ENCODE peak calls at places on chromosomes 2 and 18, in eight cellular contexts. One of them, this sample, is unnamed.

GRCh38 chr18:44943201-44943881 is 262.7 kb downstream of the SETBP1 start:
- DNase-seq in uterus: no peak
- DNase-seq in pancreas: no peak
- DNase-seq in coronary artery: no peak
- DNase-seq in mucosa of descending colon: no peak
- DNase-seq in adipocyte: peak
- DNase-seq in mesendoderm: peak
- DNase-seq in foreskin fibroblast: no peak
- DNase-seq in this sample: peak

GRCh38 chr2:161010503-161010902 is 149.7 kb upstream of the TANK start:
- DNase-seq in uterus: no peak
- DNase-seq in mesendoderm: peak
- DNase-seq in foreskin fibroblast: no peak
- DNase-seq in pancreas: no peak
- DNase-seq in coronary artery: no peak
- DNase-seq in adipocyte: no peak
- DNase-seq in mucosa of descending colon: no peak
- DNase-seq in this sample: no peak

GRCh38 chr18:79962835-79963657 is 1.4 kb upstream of the HSBP1L1 start:
- DNase-seq in pancreas: peak
- DNase-seq in mesendoderm: no peak
- DNase-seq in coronary artery: no peak
- DNase-seq in foreskin fibroblast: no peak
- DNase-seq in mucosa of descending colon: peak
- DNase-seq in uterus: no peak
- DNase-seq in adipocyte: no peak
- DNase-seq in this sample: no peak

GRCh38 chr2:26711457-26712155 is 19.1 kb downstream of the KCNK3 start:
- DNase-seq in pancreas: no peak
- DNase-seq in mucosa of descending colon: no peak
- DNase-seq in coronary artery: no peak
- DNase-seq in adipocyte: no peak
- DNase-seq in uterus: no peak
- DNase-seq in mesendoderm: no peak
- DNase-seq in foreskin fibroblast: no peak
- DNase-seq in this sample: no peak

GRCh38 chr18:51195602-51196115 is 1.8 kb downstream of the MEX3C start:
- DNase-seq in coronary artery: no peak
- DNase-seq in mucosa of descending colon: peak
- DNase-seq in uterus: no peak
- DNase-seq in foreskin fibroblast: no peak
- DNase-seq in adipocyte: peak
- DNase-seq in mesendoderm: peak
- DNase-seq in pancreas: peak
- DNase-seq in this sample: no peak

GRCh38 chr2:16537347-16537746 is 128.3 kb downstream of the CYRIA start:
- DNase-seq in mucosa of descending colon: no peak
- DNase-seq in coronary artery: no peak
- DNase-seq in uterus: no peak
- DNase-seq in mesendoderm: no peak
- DNase-seq in pancreas: no peak
- DNase-seq in adipocyte: no peak
- DNase-seq in foreskin fibroblast: no peak
- DNase-seq in this sample: no peak

GRCh38 chr2:96116424-96116878 is at the start of gene ADRA2B:
- DNase-seq in pancreas: peak
- DNase-seq in foreskin fibroblast: peak
- DNase-seq in adipocyte: peak
- DNase-seq in uterus: peak
- DNase-seq in coronary artery: no peak
- DNase-seq in mucosa of descending colon: peak
- DNase-seq in mesendoderm: peak
- DNase-seq in this sample: no peak

GRCh38 chr2:157785200-157785599 is 90.9 kb downstream of the ACVR1 start:
- DNase-seq in foreskin fibroblast: no peak
- DNase-seq in uterus: no peak
- DNase-seq in mesendoderm: no peak
- DNase-seq in mucosa of descending colon: peak
- DNase-seq in pancreas: peak
- DNase-seq in adipocyte: peak
- DNase-seq in coronary artery: no peak
- DNase-seq in this sample: no peak

GRCh38 chr2:171513719-171514160 is 8.5 kb upstream of the CYBRD1 start:
- DNase-seq in adipocyte: no peak
- DNase-seq in pancreas: no peak
- DNase-seq in foreskin fibroblast: no peak
- DNase-seq in coronary artery: no peak
- DNase-seq in uterus: no peak
- DNase-seq in mucosa of descending colon: no peak
- DNase-seq in mesendoderm: peak
- DNase-seq in this sample: no peak

GRCh38 chr18:51066273-51066672 is 36.3 kb downstream of the SMAD4 start:
- DNase-seq in uterus: no peak
- DNase-seq in pancreas: no peak
- DNase-seq in mesendoderm: no peak
- DNase-seq in mucosa of descending colon: no peak
- DNase-seq in foreskin fibroblast: no peak
- DNase-seq in adipocyte: peak
- DNase-seq in coronary artery: no peak
- DNase-seq in this sample: no peak

GRCh38 chr2:12612646-12613045 is 104.1 kb upstream of the TRIB2 start:
- DNase-seq in mesendoderm: no peak
- DNase-seq in mucosa of descending colon: no peak
- DNase-seq in uterus: no peak
- DNase-seq in coronary artery: no peak
- DNase-seq in pancreas: no peak
- DNase-seq in adipocyte: no peak
- DNase-seq in foreskin fibroblast: no peak
- DNase-seq in this sample: no peak

GRCh38 chr2:20675701-20676352 is 8.9 kb downstream of the GDF7 start:
- DNase-seq in coronary artery: no peak
- DNase-seq in mesendoderm: no peak
- DNase-seq in mucosa of descending colon: peak
- DNase-seq in uterus: no peak
- DNase-seq in pancreas: no peak
- DNase-seq in foreskin fibroblast: no peak
- DNase-seq in adipocyte: no peak
- DNase-seq in this sample: no peak

GRCh38 chr18:74488864-74489263 is 7.3 kb upstream of the CNDP2 start:
- DNase-seq in adipocyte: no peak
- DNase-seq in mesendoderm: no peak
- DNase-seq in uterus: no peak
- DNase-seq in coronary artery: no peak
- DNase-seq in pancreas: no peak
- DNase-seq in foreskin fibroblast: no peak
- DNase-seq in mucosa of descending colon: no peak
- DNase-seq in this sample: no peak

GRCh38 chr2:224532931-224533330 is 52.2 kb downstream of the CUL3 start:
- DNase-seq in uterus: no peak
- DNase-seq in mucosa of descending colon: no peak
- DNase-seq in foreskin fibroblast: no peak
- DNase-seq in pancreas: no peak
- DNase-seq in coronary artery: no peak
- DNase-seq in mesendoderm: no peak
- DNase-seq in adipocyte: no peak
- DNase-seq in this sample: no peak

GRCh38 chr2:215808996-215809395 is 204.4 kb downstream of the MREG start:
- DNase-seq in adipocyte: no peak
- DNase-seq in uterus: no peak
- DNase-seq in foreskin fibroblast: no peak
- DNase-seq in pancreas: no peak
- DNase-seq in mucosa of descending colon: no peak
- DNase-seq in coronary artery: no peak
- DNase-seq in mesendoderm: peak
- DNase-seq in this sample: no peak

GRCh38 chr2:72081450-72081849 is 66.2 kb downstream of the CYP26B1 start:
- DNase-seq in pancreas: no peak
- DNase-seq in uterus: no peak
- DNase-seq in mucosa of descending colon: no peak
- DNase-seq in foreskin fibroblast: peak
- DNase-seq in adipocyte: peak
- DNase-seq in mesendoderm: no peak
- DNase-seq in coronary artery: no peak
- DNase-seq in this sample: no peak

GRCh38 chr2:54724150-54724559 is 693 bp downstream of the EML6 start:
- DNase-seq in foreskin fibroblast: no peak
- DNase-seq in pancreas: no peak
- DNase-seq in adipocyte: peak
- DNase-seq in coronary artery: no peak
- DNase-seq in uterus: no peak
- DNase-seq in mesendoderm: no peak
- DNase-seq in mucosa of descending colon: no peak
- DNase-seq in this sample: no peak

GRCh38 chr2:180705551-180705950 is 274.9 kb upstream of the UBE2E3 start:
- DNase-seq in pancreas: no peak
- DNase-seq in mucosa of descending colon: no peak
- DNase-seq in mesendoderm: peak
- DNase-seq in coronary artery: no peak
- DNase-seq in foreskin fibroblast: peak
- DNase-seq in uterus: no peak
- DNase-seq in adipocyte: no peak
- DNase-seq in this sample: no peak

GRCh38 chr2:143284087-143284675 is 155.0 kb downstream of the ARHGAP15 start:
- DNase-seq in adipocyte: peak
- DNase-seq in pancreas: no peak
- DNase-seq in uterus: no peak
- DNase-seq in coronary artery: no peak
- DNase-seq in foreskin fibroblast: no peak
- DNase-seq in mucosa of descending colon: peak
- DNase-seq in mesendoderm: peak
- DNase-seq in this sample: no peak

GRCh38 chr18:65298422-65298821 is 452.4 kb upstream of the CDH7 start:
- DNase-seq in foreskin fibroblast: no peak
- DNase-seq in coronary artery: no peak
- DNase-seq in adipocyte: no peak
- DNase-seq in uterus: no peak
- DNase-seq in mesendoderm: peak
- DNase-seq in mucosa of descending colon: no peak
- DNase-seq in pancreas: no peak
- DNase-seq in this sample: no peak

GRCh38 chr2:20157606-20157970 is 67.3 kb downstream of the SDC1 start:
- DNase-seq in mesendoderm: no peak
- DNase-seq in foreskin fibroblast: peak
- DNase-seq in uterus: no peak
- DNase-seq in adipocyte: peak
- DNase-seq in pancreas: no peak
- DNase-seq in coronary artery: no peak
- DNase-seq in mucosa of descending colon: no peak
- DNase-seq in this sample: no peak

GRCh38 chr2:71742953-71743601 is 289.7 kb downstream of the DYSF start:
- DNase-seq in mesendoderm: peak
- DNase-seq in foreskin fibroblast: peak
- DNase-seq in mucosa of descending colon: peak
- DNase-seq in pancreas: peak
- DNase-seq in uterus: peak
- DNase-seq in adipocyte: peak
- DNase-seq in coronary artery: peak
- DNase-seq in this sample: peak

GRCh38 chr2:17800693-17801458 is 15.4 kb upstream of the MSGN1 start:
- DNase-seq in adipocyte: no peak
- DNase-seq in mesendoderm: no peak
- DNase-seq in coronary artery: no peak
- DNase-seq in foreskin fibroblast: no peak
- DNase-seq in pancreas: no peak
- DNase-seq in mucosa of descending colon: peak
- DNase-seq in uterus: no peak
- DNase-seq in this sample: no peak

DNA sequence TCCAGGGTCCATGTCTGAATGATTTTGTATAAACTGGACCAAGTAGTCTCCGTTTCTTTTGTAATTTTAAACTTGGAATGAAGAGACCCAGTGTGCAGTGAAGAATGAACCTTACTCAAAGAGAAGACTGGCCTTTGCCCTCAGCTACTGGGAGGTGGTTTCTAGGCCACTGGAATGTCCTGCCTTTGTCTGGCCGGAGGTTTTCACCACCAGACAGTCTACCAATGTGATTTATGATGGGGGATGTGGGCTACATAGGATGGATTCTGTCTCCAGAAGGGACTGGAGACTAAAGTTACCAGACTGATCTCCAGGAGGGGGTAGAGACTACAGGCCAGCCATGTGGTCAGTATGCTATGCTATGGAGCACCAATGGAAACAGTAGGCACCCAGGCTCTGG is 42.8 kb upstream of the RAB31 start:
- DNase-seq in uterus: no peak
- DNase-seq in adipocyte: no peak
- DNase-seq in mucosa of descending colon: no peak
- DNase-seq in mesendoderm: no peak
- DNase-seq in pancreas: no peak
- DNase-seq in coronary artery: no peak
- DNase-seq in foreskin fibroblast: no peak
- DNase-seq in this sample: no peak
- H3K4me3 ChIP-seq in uterus: no peak
- H3K4me3 ChIP-seq in adipocyte: no peak
- H3K4me3 ChIP-seq in mucosa of descending colon: no peak
- H3K4me3 ChIP-seq in mesendoderm: no peak
- H3K4me3 ChIP-seq in pancreas: no peak
- H3K4me3 ChIP-seq in coronary artery: no peak
- H3K4me3 ChIP-seq in foreskin fibroblast: no peak
- H3K4me3 ChIP-seq in this sample: no peak

GRCh38 chr2:29228276-29228675 is 113.1 kb downstream of the CLIP4 start:
- DNase-seq in mesendoderm: peak
- DNase-seq in pancreas: no peak
- DNase-seq in coronary artery: no peak
- DNase-seq in mucosa of descending colon: no peak
- DNase-seq in foreskin fibroblast: no peak
- DNase-seq in adipocyte: peak
- DNase-seq in uterus: no peak
- DNase-seq in this sample: no peak
- H3K4me3 ChIP-seq in mesendoderm: no peak
- H3K4me3 ChIP-seq in pancreas: no peak
- H3K4me3 ChIP-seq in coronary artery: no peak
- H3K4me3 ChIP-seq in mucosa of descending colon: no peak
- H3K4me3 ChIP-seq in foreskin fibroblast: no peak
- H3K4me3 ChIP-seq in adipocyte: no peak
- H3K4me3 ChIP-seq in uterus: no peak
- H3K4me3 ChIP-seq in this sample: no peak

GRCh38 chr2:60438653-60439052 is 114.8 kb downstream of the BCL11A start:
- DNase-seq in adipocyte: no peak
- DNase-seq in mucosa of descending colon: no peak
- DNase-seq in uterus: no peak
- DNase-seq in foreskin fibroblast: no peak
- DNase-seq in coronary artery: no peak
- DNase-seq in pancreas: no peak
- DNase-seq in mesendoderm: no peak
- DNase-seq in this sample: no peak
- H3K4me3 ChIP-seq in adipocyte: no peak
- H3K4me3 ChIP-seq in mucosa of descending colon: no peak
- H3K4me3 ChIP-seq in uterus: no peak
- H3K4me3 ChIP-seq in foreskin fibroblast: no peak
- H3K4me3 ChIP-seq in coronary artery: no peak
- H3K4me3 ChIP-seq in pancreas: no peak
- H3K4me3 ChIP-seq in mesendoderm: no peak
- H3K4me3 ChIP-seq in this sample: no peak

DNA sequence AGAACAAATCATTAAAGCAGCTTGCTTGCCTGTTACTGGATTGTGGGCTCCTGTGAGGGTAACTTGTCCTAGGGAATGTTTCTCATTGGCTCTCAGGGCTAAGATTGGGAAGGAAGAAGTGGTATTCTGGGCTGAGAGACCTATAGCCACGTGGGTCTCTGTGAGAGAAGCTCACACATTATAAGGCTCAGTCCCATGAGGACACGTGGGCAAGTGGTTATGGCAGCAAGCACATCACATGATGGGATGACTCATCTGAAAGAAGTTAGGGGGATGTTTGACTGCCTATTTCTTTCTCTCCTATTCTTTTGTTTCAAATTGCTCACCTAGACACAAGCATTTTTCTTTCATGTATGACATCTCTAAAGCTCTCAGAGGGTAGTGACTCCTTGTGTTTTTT is 418.0 kb upstream of the ST6GAL2 start:
- DNase-seq in adipocyte: no peak
- DNase-seq in mucosa of descending colon: no peak
- DNase-seq in coronary artery: no peak
- DNase-seq in pancreas: no peak
- DNase-seq in foreskin fibroblast: no peak
- DNase-seq in mesendoderm: no peak
- DNase-seq in uterus: no peak
- DNase-seq in this sample: no peak
- H3K4me3 ChIP-seq in adipocyte: no peak
- H3K4me3 ChIP-seq in mucosa of descending colon: no peak
- H3K4me3 ChIP-seq in coronary artery: no peak
- H3K4me3 ChIP-seq in pancreas: no peak
- H3K4me3 ChIP-seq in foreskin fibroblast: no peak
- H3K4me3 ChIP-seq in mesendoderm: no peak
- H3K4me3 ChIP-seq in uterus: no peak
- H3K4me3 ChIP-seq in this sample: no peak